ENCODE peak calls at places on chromosomes 3 and 15, in eight cellular contexts. One of them, this sample, is unnamed.

GRCh38 chr3:141940204-141940776 is 63.8 kb downstream of the ATP1B3 start:
- DNase-seq in A549: peak; percentile 47
- DNase-seq in uterus: no peak
- DNase-seq in lower leg skin: peak; percentile 95
- DNase-seq in breast epithelium: peak; percentile 86
- DNase-seq in NB4: no peak
- DNase-seq in esophagus squamous epithelium: no peak
- DNase-seq in spleen: peak; percentile 41
- DNase-seq in this sample: no peak

GRCh38 chr3:176650478-176650877 is 546.8 kb downstream of the TBL1XR1 start:
- DNase-seq in A549: no peak
- DNase-seq in spleen: no peak
- DNase-seq in esophagus squamous epithelium: no peak
- DNase-seq in uterus: no peak
- DNase-seq in NB4: peak; percentile 11
- DNase-seq in lower leg skin: no peak
- DNase-seq in breast epithelium: no peak
- DNase-seq in this sample: peak; percentile 60

GRCh38 chr3:9433884-9434521 is 36.6 kb downstream of the SETD5 start:
- DNase-seq in spleen: no peak
- DNase-seq in esophagus squamous epithelium: no peak
- DNase-seq in NB4: no peak
- DNase-seq in uterus: no peak
- DNase-seq in A549: no peak
- DNase-seq in lower leg skin: no peak
- DNase-seq in breast epithelium: no peak
- DNase-seq in this sample: no peak

GRCh38 chr15:101498076-101498730 is 8.7 kb upstream of the PCSK6 start:
- DNase-seq in esophagus squamous epithelium: no peak
- DNase-seq in lower leg skin: peak; percentile 83
- DNase-seq in A549: no peak
- DNase-seq in spleen: no peak
- DNase-seq in breast epithelium: peak; percentile 6
- DNase-seq in NB4: no peak
- DNase-seq in uterus: no peak
- DNase-seq in this sample: peak; percentile 62

GRCh38 chr3:135018171-135018923 is 223.3 kb downstream of the EPHB1 start:
- DNase-seq in NB4: no peak
- DNase-seq in lower leg skin: no peak
- DNase-seq in breast epithelium: no peak
- DNase-seq in spleen: no peak
- DNase-seq in esophagus squamous epithelium: no peak
- DNase-seq in uterus: no peak
- DNase-seq in A549: no peak
- DNase-seq in this sample: no peak

GRCh38 chr3:115930922-115931321 is 307.6 kb downstream of the GAP43 start:
- DNase-seq in uterus: no peak
- DNase-seq in NB4: no peak
- DNase-seq in spleen: no peak
- DNase-seq in breast epithelium: no peak
- DNase-seq in lower leg skin: no peak
- DNase-seq in esophagus squamous epithelium: no peak
- DNase-seq in A549: no peak
- DNase-seq in this sample: no peak

GRCh38 chr3:180383332-180384020 is 218.5 kb upstream of the TTC14 start:
- DNase-seq in A549: no peak
- DNase-seq in breast epithelium: no peak
- DNase-seq in esophagus squamous epithelium: no peak
- DNase-seq in lower leg skin: no peak
- DNase-seq in NB4: peak; percentile 4
- DNase-seq in spleen: no peak
- DNase-seq in uterus: no peak
- DNase-seq in this sample: no peak

GRCh38 chr3:143208976-143209714 is 89.6 kb downstream of the CHST2 start:
- DNase-seq in breast epithelium: no peak
- DNase-seq in lower leg skin: no peak
- DNase-seq in NB4: no peak
- DNase-seq in A549: no peak
- DNase-seq in spleen: no peak
- DNase-seq in esophagus squamous epithelium: no peak
- DNase-seq in uterus: no peak
- DNase-seq in this sample: peak; percentile 13

GRCh38 chr3:182979719-182980191 is 583 bp downstream of the DCUN1D1 start:
- DNase-seq in lower leg skin: peak; percentile 87
- DNase-seq in A549: peak; percentile 6
- DNase-seq in NB4: peak; percentile 63
- DNase-seq in esophagus squamous epithelium: no peak
- DNase-seq in breast epithelium: no peak
- DNase-seq in spleen: no peak
- DNase-seq in uterus: peak; percentile 24
- DNase-seq in this sample: peak; percentile 65

GRCh38 chr15:92848852-92849598 is 51.1 kb upstream of the CHD2 start:
- DNase-seq in A549: no peak
- DNase-seq in esophagus squamous epithelium: no peak
- DNase-seq in breast epithelium: no peak
- DNase-seq in uterus: no peak
- DNase-seq in spleen: no peak
- DNase-seq in lower leg skin: peak; percentile 69
- DNase-seq in NB4: peak; percentile 33
- DNase-seq in this sample: peak; percentile 80

GRCh38 chr3:99776516-99777209 is 41.0 kb upstream of the CMSS1 start:
- DNase-seq in NB4: no peak
- DNase-seq in A549: no peak
- DNase-seq in breast epithelium: no peak
- DNase-seq in esophagus squamous epithelium: no peak
- DNase-seq in spleen: no peak
- DNase-seq in uterus: no peak
- DNase-seq in lower leg skin: no peak
- DNase-seq in this sample: peak; percentile 65

GRCh38 chr3:128173849-128174248 is 20.6 kb downstream of the EEFSEC start:
- DNase-seq in esophagus squamous epithelium: no peak
- DNase-seq in lower leg skin: peak; percentile 50
- DNase-seq in uterus: no peak
- DNase-seq in spleen: no peak
- DNase-seq in A549: no peak
- DNase-seq in NB4: peak; percentile 30
- DNase-seq in breast epithelium: no peak
- DNase-seq in this sample: peak; percentile 36

DNA sequence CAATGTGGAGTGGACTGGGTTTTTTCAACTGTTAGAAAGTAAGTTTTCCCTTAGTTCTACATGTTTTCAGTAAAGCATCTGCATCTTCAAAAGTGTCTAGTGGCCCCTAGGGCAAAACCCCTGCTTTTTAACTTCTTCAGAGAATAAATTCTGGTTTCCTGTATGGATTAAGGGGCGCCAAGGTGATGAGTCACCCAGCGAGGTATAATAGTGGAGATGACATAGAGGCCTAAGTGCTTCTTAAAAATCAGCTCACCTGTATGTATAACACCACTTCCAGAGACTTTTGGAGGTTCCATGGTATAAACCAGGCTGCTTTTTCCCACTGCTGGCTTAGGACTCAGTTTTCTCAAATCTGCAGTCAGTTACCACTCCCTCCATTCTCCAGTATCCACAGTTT is 68.9 kb downstream of the SYN2 start:
- DNase-seq in breast epithelium: no peak
- DNase-seq in uterus: no peak
- DNase-seq in A549: no peak
- DNase-seq in esophagus squamous epithelium: no peak
- DNase-seq in spleen: no peak
- DNase-seq in lower leg skin: no peak
- DNase-seq in NB4: no peak
- DNase-seq in this sample: no peak
- TF ChIP-seq POLR2A in breast epithelium: no peak
- TF ChIP-seq POLR2A in uterus: no peak
- TF ChIP-seq POLR2A in A549: no peak
- TF ChIP-seq POLR2A in esophagus squamous epithelium: no peak
- TF ChIP-seq POLR2A in spleen: no peak
- TF ChIP-seq POLR2A in lower leg skin: no peak
- TF ChIP-seq POLR2A in NB4: no peak
- TF ChIP-seq POLR2A in this sample: no peak

GRCh38 chr15:90989040-90989768 is 5.1 kb downstream of the PRC1 start:
- DNase-seq in lower leg skin: no peak
- DNase-seq in NB4: peak; percentile 29
- DNase-seq in spleen: no peak
- DNase-seq in uterus: no peak
- DNase-seq in esophagus squamous epithelium: no peak
- DNase-seq in A549: no peak
- DNase-seq in breast epithelium: no peak
- DNase-seq in this sample: no peak

GRCh38 chr15:90990446-90990845 is 3.9 kb downstream of the PRC1 start:
- DNase-seq in A549: no peak
- DNase-seq in uterus: no peak
- DNase-seq in lower leg skin: no peak
- DNase-seq in breast epithelium: no peak
- DNase-seq in esophagus squamous epithelium: no peak
- DNase-seq in spleen: no peak
- DNase-seq in NB4: no peak
- DNase-seq in this sample: no peak

GRCh38 chr15:90994417-90995311 is at the start of gene PRC1:
- DNase-seq in A549: peak; percentile 99
- DNase-seq in NB4: peak; percentile 99
- DNase-seq in lower leg skin: peak; percentile 100
- DNase-seq in uterus: peak; percentile 98
- DNase-seq in breast epithelium: peak; percentile 98
- DNase-seq in spleen: peak; percentile 99
- DNase-seq in esophagus squamous epithelium: peak; percentile 90
- DNase-seq in this sample: peak; percentile 99

GRCh38 chr15:90994059-90994416 is 297 bp downstream of the PRC1 start:
- DNase-seq in breast epithelium: no peak
- DNase-seq in uterus: no peak
- DNase-seq in lower leg skin: no peak
- DNase-seq in A549: no peak
- DNase-seq in spleen: no peak
- DNase-seq in esophagus squamous epithelium: no peak
- DNase-seq in NB4: no peak
- DNase-seq in this sample: peak; percentile 68

GRCh38 chr15:90991587-90992285 is 2.6 kb downstream of the PRC1 start:
- DNase-seq in esophagus squamous epithelium: no peak
- DNase-seq in uterus: no peak
- DNase-seq in A549: no peak
- DNase-seq in breast epithelium: no peak
- DNase-seq in spleen: no peak
- DNase-seq in NB4: no peak
- DNase-seq in lower leg skin: no peak
- DNase-seq in this sample: peak; percentile 70
- TF ChIP-seq POLR2A in esophagus squamous epithelium: no peak
- TF ChIP-seq POLR2A in uterus: no peak
- TF ChIP-seq POLR2A in A549: no peak
- TF ChIP-seq POLR2A in breast epithelium: no peak
- TF ChIP-seq POLR2A in spleen: no peak
- TF ChIP-seq POLR2A in NB4: no peak
- TF ChIP-seq POLR2A in lower leg skin: no peak
- TF ChIP-seq POLR2A in this sample: no peak

GRCh38 chr3:48848816-48849515 is 1.3 kb upstream of the PRKAR2A start:
- DNase-seq in breast epithelium: no peak
- DNase-seq in lower leg skin: peak; percentile 74
- DNase-seq in uterus: no peak
- DNase-seq in A549: no peak
- DNase-seq in spleen: peak; percentile 37
- DNase-seq in esophagus squamous epithelium: no peak
- DNase-seq in NB4: no peak
- DNase-seq in this sample: peak; percentile 13

GRCh38 chr3:48847053-48847585 is 555 bp downstream of the PRKAR2A start:
- DNase-seq in esophagus squamous epithelium: no peak
- DNase-seq in NB4: peak; percentile 80
- DNase-seq in A549: peak; percentile 47
- DNase-seq in spleen: peak; percentile 91
- DNase-seq in lower leg skin: peak; percentile 95
- DNase-seq in uterus: peak; percentile 76
- DNase-seq in breast epithelium: peak; percentile 63
- DNase-seq in this sample: peak; percentile 78

GRCh38 chr3:48845170-48845569 is 2.5 kb downstream of the PRKAR2A start:
- DNase-seq in lower leg skin: peak; percentile 7
- DNase-seq in NB4: no peak
- DNase-seq in A549: no peak
- DNase-seq in esophagus squamous epithelium: no peak
- DNase-seq in breast epithelium: no peak
- DNase-seq in spleen: no peak
- DNase-seq in uterus: no peak
- DNase-seq in this sample: no peak

GRCh38 chr3:48851407-48851806 is 3.7 kb upstream of the PRKAR2A start:
- DNase-seq in lower leg skin: peak; percentile 65
- DNase-seq in uterus: no peak
- DNase-seq in esophagus squamous epithelium: no peak
- DNase-seq in NB4: no peak
- DNase-seq in spleen: peak; percentile 6
- DNase-seq in A549: no peak
- DNase-seq in breast epithelium: no peak
- DNase-seq in this sample: no peak

GRCh38 chr3:48847586-48848423 is at the start of gene PRKAR2A:
- DNase-seq in esophagus squamous epithelium: no peak
- DNase-seq in NB4: peak; percentile 90
- DNase-seq in uterus: peak; percentile 82
- DNase-seq in breast epithelium: peak; percentile 76
- DNase-seq in A549: peak; percentile 84
- DNase-seq in spleen: peak; percentile 98
- DNase-seq in lower leg skin: peak; percentile 97
- DNase-seq in this sample: peak; percentile 92
- TF ChIP-seq POLR2A in esophagus squamous epithelium: no peak
- TF ChIP-seq POLR2A in NB4: no peak
- TF ChIP-seq POLR2A in uterus: peak; percentile 73
- TF ChIP-seq POLR2A in breast epithelium: peak; percentile 23
- TF ChIP-seq POLR2A in A549: peak; percentile 71
- TF ChIP-seq POLR2A in spleen: peak; percentile 71
- TF ChIP-seq POLR2A in lower leg skin: no peak
- TF ChIP-seq POLR2A in this sample: peak; percentile 76

DNA sequence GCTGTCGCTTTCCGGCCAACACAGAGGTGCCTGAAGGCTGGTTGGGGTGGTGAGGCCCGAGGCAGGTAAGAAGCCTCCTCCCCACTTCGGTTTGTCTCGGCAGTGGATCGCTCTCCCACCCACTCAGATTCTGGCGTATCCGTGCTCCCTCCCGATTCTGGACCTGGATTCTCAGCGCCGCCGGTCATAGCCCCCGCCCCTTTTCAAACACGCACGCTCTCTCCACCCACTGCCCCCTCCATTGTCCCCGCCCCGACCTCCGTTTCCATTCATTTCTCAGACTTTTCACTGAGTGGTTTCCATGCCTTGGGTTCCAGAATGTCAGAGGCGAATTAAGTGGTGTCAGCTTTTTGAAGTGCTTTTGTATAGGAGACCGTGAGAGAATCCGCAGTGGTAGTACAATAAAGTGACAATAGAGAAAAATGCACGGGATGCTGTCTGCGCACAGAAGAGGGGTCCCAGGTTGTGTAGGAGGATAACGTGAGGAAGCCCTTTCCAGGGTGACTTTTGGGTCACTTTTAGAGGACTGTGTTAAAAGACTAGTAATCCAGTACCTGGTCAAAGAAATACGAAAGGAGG is at the start of gene SENP8:
- DNase-seq in breast epithelium: no peak
- DNase-seq in lower leg skin: no peak
- DNase-seq in esophagus squamous epithelium: peak; percentile 76
- DNase-seq in NB4: no peak
- DNase-seq in uterus: no peak
- DNase-seq in spleen: no peak
- DNase-seq in A549: peak; percentile 87
- DNase-seq in this sample: no peak
- TF ChIP-seq POLR2A in breast epithelium: no peak
- TF ChIP-seq POLR2A in lower leg skin: no peak
- TF ChIP-seq POLR2A in esophagus squamous epithelium: no peak
- TF ChIP-seq POLR2A in NB4: peak; percentile 81
- TF ChIP-seq POLR2A in uterus: no peak
- TF ChIP-seq POLR2A in spleen: no peak
- TF ChIP-seq POLR2A in A549: peak; percentile 95
- TF ChIP-seq POLR2A in this sample: peak; percentile 75

This sample was measured in erythroblast.